ENCODE peak calls at places on chromosome 6, in seven cellular contexts. R, W, Q, O, A, B and C are unnamed samples.

GRCh38 chr6:160088069-160088773 is 33.4 kb upstream of the SLC22A1 start:
- DNase-seq in R (peak; percentile 76), W (peak; percentile 49), Q (no peak), O (no peak), A (peak; percentile 79), B (no peak), C (peak; percentile 73)

GRCh38 chr6:144321839-144322591 is 36.9 kb downstream of the UTRN start:
- DNase-seq in R (no peak), W (no peak), Q (no peak), O (no peak), A (peak; percentile 45), B (no peak), C (no peak)

GRCh38 chr6:36608788-36609563 is 14.8 kb downstream of the SRSF3 start:
- DNase-seq in R (no peak), W (no peak), Q (no peak), O (no peak), A (no peak), B (no peak), C (no peak)

GRCh38 chr6:157991067-157991432 is 9.4 kb downstream of the SYNJ2 start:
- DNase-seq in R (no peak), W (no peak), Q (no peak), O (no peak), A (no peak), B (no peak), C (no peak)

GRCh38 chr6:153790048-153790447 is 249.0 kb upstream of the OPRM1 start:
- DNase-seq in R (peak; percentile 8), W (no peak), Q (no peak), O (no peak), A (peak; percentile 92), B (no peak), C (peak; percentile 31)

GRCh38 chr6:151139524-151139923 is 100.2 kb upstream of the AKAP12 start:
- DNase-seq in R (no peak), W (no peak), Q (no peak), O (no peak), A (no peak), B (no peak), C (no peak)

GRCh38 chr6:148611213-148611612 is 135.6 kb upstream of the UST start:
- DNase-seq in R (no peak), W (peak; percentile 51), Q (no peak), O (no peak), A (peak; percentile 31), B (no peak), C (peak; percentile 55)

GRCh38 chr6:124958149-124958548 is 4.1 kb upstream of the RNF217 start:
- DNase-seq in R (no peak), W (no peak), Q (no peak), O (no peak), A (no peak), B (no peak), C (no peak)

GRCh38 chr6:15534970-15535369 is 127.9 kb downstream of the DTNBP1 start:
- DNase-seq in R (no peak), W (peak; percentile 28), Q (no peak), O (no peak), A (no peak), B (no peak), C (no peak)

GRCh38 chr6:109458774-109459531 is 3.4 kb upstream of the MICAL1 start:
- DNase-seq in R (no peak), W (no peak), Q (peak; percentile 50), O (peak; percentile 39), A (no peak), B (no peak), C (no peak)

GRCh38 chr6:74657033-74657432 is 548.8 kb downstream of the COL12A1 start:
- DNase-seq in R (no peak), W (no peak), Q (no peak), O (no peak), A (peak; percentile 14), B (no peak), C (peak; percentile 78)

GRCh38 chr6:80234411-80234810 is 127.9 kb downstream of the BCKDHB start:
- DNase-seq in R (no peak), W (no peak), Q (no peak), O (no peak), A (no peak), B (no peak), C (no peak)

GRCh38 chr6:83613378-83613777 is 95.5 kb downstream of the SNAP91 start:
- DNase-seq in R (no peak), W (no peak), Q (no peak), O (no peak), A (no peak), B (no peak), C (no peak)

GRCh38 chr6:142271476-142271875 is 30.3 kb upstream of the ADGRG6 start:
- DNase-seq in R (no peak), W (no peak), Q (no peak), O (no peak), A (no peak), B (no peak), C (no peak)

GRCh38 chr6:133033263-133033662 is 207.9 kb upstream of the EYA4 start:
- DNase-seq in R (no peak), W (no peak), Q (no peak), O (no peak), A (peak; percentile 13), B (no peak), C (no peak)

GRCh38 chr6:12815884-12816600 is 99.5 kb downstream of the PHACTR1 start:
- DNase-seq in R (no peak), W (no peak), Q (no peak), O (no peak), A (no peak), B (no peak), C (no peak)

GRCh38 chr6:29763491-29764289 is 40.5 kb downstream of the HLA-F start:
- DNase-seq in R (no peak), W (peak; percentile 25), Q (peak; percentile 24), O (peak; percentile 10), A (peak; percentile 69), B (no peak), C (peak; percentile 15)

GRCh38 chr6:160103825-160104100 is 17.9 kb upstream of the SLC22A1 start:
- DNase-seq in R (no peak), W (no peak), Q (no peak), O (no peak), A (no peak), B (no peak), C (no peak)

GRCh38 chr6:20953019-20953418 is 418.8 kb downstream of the CDKAL1 start:
- DNase-seq in R (no peak), W (no peak), Q (no peak), O (no peak), A (peak; percentile 38), B (no peak), C (no peak)

GRCh38 chr6:14862845-14863244 is 383.0 kb upstream of the JARID2 start:
- DNase-seq in R (no peak), W (no peak), Q (no peak), O (no peak), A (no peak), B (no peak), C (no peak)

GRCh38 chr6:145887969-145888368 is 73.4 kb upstream of the FBXO30 start:
- DNase-seq in R (no peak), W (no peak), Q (no peak), O (no peak), A (peak; percentile 38), B (no peak), C (no peak)